ENCODE peak calls at places on chromosomes 5 and 9, in five cellular contexts. G, S, T, K and Z are unnamed samples.

GRCh38 chr5:137470111-137470920 is 28.8 kb downstream of the SPOCK1 start:
- DNase-seq in G (no peak), S (no peak), T (no peak), K (no peak), Z (no peak)

GRCh38 chr5:39517800-39518199 is 93.0 kb upstream of the DAB2 start:
- DNase-seq in G (no peak), S (no peak), T (no peak), K (no peak), Z (no peak)

GRCh38 chr5:169099801-169100734 is 200.9 kb downstream of the SLIT3 start:
- DNase-seq in G (no peak), S (no peak), T (no peak), K (no peak), Z (no peak)

GRCh38 chr9:91138760-91139159 is 223.0 kb downstream of the AUH start:
- DNase-seq in G (no peak), S (peak; percentile 54), T (no peak), K (no peak), Z (no peak)

GRCh38 chr9:134178781-134179551 is 14.6 kb upstream of the RNU6ATAC start:
- DNase-seq in G (peak; percentile 9), S (no peak), T (no peak), K (no peak), Z (peak; percentile 7)

GRCh38 chr5:154653764-154654483 is 101.3 kb upstream of the LARP1 start:
- DNase-seq in G (no peak), S (no peak), T (no peak), K (peak; percentile 99), Z (no peak)

GRCh38 chr9:7756088-7756487 is 43.5 kb downstream of the DMAC1 start:
- DNase-seq in G (peak; percentile 2), S (no peak), T (peak; percentile 55), K (no peak), Z (peak; percentile 7)

GRCh38 chr9:116646661-116647514 is 40.2 kb upstream of the TRIM32 start:
- DNase-seq in G (no peak), S (peak; percentile 37), T (no peak), K (peak; percentile 9), Z (no peak)

GRCh38 chr9:101388507-101388993 is 3.7 kb upstream of the BAAT start:
- DNase-seq in G (no peak), S (peak; percentile 73), T (no peak), K (no peak), Z (no peak)

GRCh38 chr5:24747327-24747726 is 102.5 kb upstream of the CDH10 start:
- DNase-seq in G (no peak), S (no peak), T (no peak), K (no peak), Z (no peak)

GRCh38 chr5:62521319-62521718 is 57.3 kb upstream of the LRRC70 start:
- DNase-seq in G (no peak), S (no peak), T (no peak), K (no peak), Z (no peak)

GRCh38 chr5:119743927-119744326 is 114.6 kb downstream of the FAM170A start:
- DNase-seq in G (no peak), S (peak; percentile 33), T (peak; percentile 48), K (peak; percentile 28), Z (peak; percentile 21)

GRCh38 chr5:126811515-126812198 is 34.7 kb downstream of the LMNB1 start:
- DNase-seq in G (no peak), S (no peak), T (no peak), K (no peak), Z (no peak)

GRCh38 chr5:10456583-10457562 is 15.2 kb downstream of the ROPN1L start:
- DNase-seq in G (no peak), S (no peak), T (no peak), K (no peak), Z (no peak)

GRCh38 chr9:128486201-128486600 is 18.3 kb upstream of the GLE1 start:
- DNase-seq in G (no peak), S (no peak), T (no peak), K (no peak), Z (no peak)

GRCh38 chr5:82277613-82277986 is 554 bp downstream of the RPS23 start:
- DNase-seq in G (no peak), S (no peak), T (no peak), K (no peak), Z (no peak)

GRCh38 chr5:142866563-142867275 is 96.5 kb downstream of the ARHGAP26 start:
- DNase-seq in G (peak; percentile 27), S (peak; percentile 74), T (peak; percentile 26), K (peak; percentile 59), Z (peak; percentile 56)

GRCh38 chr5:50340757-50341156 is 100.3 kb downstream of the EMB start:
- DNase-seq in G (no peak), S (no peak), T (no peak), K (no peak), Z (no peak)

GRCh38 chr9:32500768-32501167 is 25.2 kb downstream of the RIGI start:
- DNase-seq in G (no peak), S (peak; percentile 12), T (no peak), K (no peak), Z (no peak)

GRCh38 chr5:51172853-51173635 is 210.2 kb upstream of the ISL1 start:
- DNase-seq in G (no peak), S (no peak), T (no peak), K (no peak), Z (no peak)

GRCh38 chr5:150103678-150104549 is 17.6 kb upstream of the CSF1R start:
- DNase-seq in G (no peak), S (no peak), T (no peak), K (no peak), Z (no peak)

GRCh38 chr5:136020383-136021015 is 8.3 kb upstream of the TGFBI start:
- DNase-seq in G (no peak), S (peak; percentile 39), T (no peak), K (peak; percentile 10), Z (no peak)

GRCh38 chr9:88303785-88304495 is 84.3 kb upstream of the SPIN1 start:
- DNase-seq in G (peak; percentile 31), S (no peak), T (peak; percentile 23), K (no peak), Z (no peak)

GRCh38 chr9:128120741-128121465 is 6.6 kb downstream of the PTGES2 start:
- DNase-seq in G (no peak), S (no peak), T (no peak), K (no peak), Z (no peak)

GRCh38 chr9:126482361-126483044 is 131.2 kb upstream of the LMX1B start:
- DNase-seq in G (no peak), S (no peak), T (no peak), K (peak; percentile 36), Z (no peak)

GRCh38 chr9:20526500-20527319 is 95.6 kb downstream of the MLLT3 start:
- DNase-seq in G (no peak), S (peak; percentile 17), T (peak; percentile 28), K (no peak), Z (no peak)

GRCh38 chr5:172115541-172115982 is 72.5 kb downstream of the STK10 start:
- DNase-seq in G (no peak), S (no peak), T (no peak), K (no peak), Z (no peak)

GRCh38 chr5:172113036-172113435 is 75.0 kb downstream of the STK10 start:
- DNase-seq in G (no peak), S (no peak), T (peak; percentile 68), K (no peak), Z (no peak)

GRCh38 chr5:172110921-172111873 is 76.8 kb downstream of the STK10 start:
- DNase-seq in G (peak; percentile 73), S (no peak), T (peak; percentile 93), K (peak; percentile 37), Z (peak; percentile 63)

GRCh38 chr5:172117977-172118701 is 69.9 kb downstream of the STK10 start:
- DNase-seq in G (no peak), S (no peak), T (no peak), K (no peak), Z (no peak)

DNA sequence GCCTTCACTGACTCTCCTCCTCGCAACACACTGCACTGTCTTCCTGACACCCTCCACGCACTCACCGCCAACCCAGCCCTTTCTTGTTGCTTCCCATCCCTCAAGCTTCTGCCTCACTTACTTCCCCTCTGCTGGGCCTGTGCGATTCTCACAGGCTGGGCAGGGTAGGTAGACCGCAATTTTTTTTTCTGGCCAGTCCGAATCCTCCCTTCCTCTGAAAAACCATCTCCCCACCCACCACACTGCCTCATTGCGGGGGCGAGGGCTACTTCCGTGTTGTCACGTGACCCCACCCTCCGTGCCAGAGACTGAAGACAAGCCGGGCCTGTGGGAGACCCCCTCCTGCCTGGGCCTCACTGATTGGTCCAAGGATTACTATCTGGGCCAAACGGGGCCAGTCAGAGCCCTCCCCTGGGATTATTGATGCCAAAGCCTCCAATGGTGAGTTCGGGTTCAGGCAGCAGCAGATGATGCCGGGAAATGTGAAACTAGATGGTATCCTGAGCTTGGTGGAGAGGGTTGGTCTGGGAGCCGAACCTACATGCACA is 73.1 kb downstream of the STK10 start:
- DNase-seq in G (peak; percentile 76), S (no peak), T (peak; percentile 93), K (no peak), Z (peak; percentile 81)
- TF ChIP-seq TAF1 in G (peak; percentile 65), S (no peak), T (peak; percentile 83), K (no peak), Z (peak; percentile 86)

GRCh38 chr9:14198544-14199510 is 115.1 kb downstream of the NFIB start:
- DNase-seq in G (no peak), S (no peak), T (no peak), K (no peak), Z (no peak)
- TF ChIP-seq POLR2AphosphoS5 in G (no peak), S (no peak), T (no peak), K (no peak), Z (no peak)

DNA sequence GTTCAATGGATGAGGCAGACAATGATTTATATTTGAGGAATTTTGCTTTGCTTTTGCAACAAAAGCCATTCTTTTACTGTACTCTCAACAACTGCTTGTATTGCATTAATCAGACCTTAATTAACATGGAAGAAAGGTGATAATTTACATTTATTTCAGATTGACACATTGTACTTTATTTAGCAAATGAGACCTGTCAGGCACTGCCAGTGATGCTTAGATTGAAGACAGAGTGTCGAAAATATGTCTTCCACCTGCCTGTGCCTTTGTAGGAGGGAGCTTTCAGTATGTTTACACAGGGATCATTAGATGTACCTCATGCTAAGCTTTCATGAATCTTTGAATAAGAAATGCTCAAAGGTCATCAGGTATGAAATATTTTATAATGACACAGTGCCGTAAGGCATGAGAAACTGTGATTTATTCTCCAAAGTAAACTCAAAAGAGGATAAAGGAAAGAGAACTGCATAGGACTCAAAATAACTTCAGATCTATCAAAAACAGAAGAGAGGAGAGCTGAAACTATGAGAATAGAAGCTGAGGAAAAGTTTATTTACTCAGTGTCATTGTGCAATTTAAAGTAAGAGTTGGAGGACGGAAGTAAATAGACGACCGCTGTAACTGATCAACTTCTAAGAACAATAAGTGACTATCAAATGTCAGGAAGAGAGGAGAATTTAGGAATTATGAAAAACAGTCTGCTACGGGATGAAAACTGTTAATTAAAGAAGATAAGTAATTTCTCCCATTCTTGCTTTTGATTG is 36.8 kb upstream of the IZUMO3 start:
- DNase-seq in G (no peak), S (no peak), T (no peak), K (no peak), Z (no peak)
- TF ChIP-seq TAF1 in G (no peak), S (no peak), T (no peak), K (no peak), Z (no peak)

GRCh38 chr9:82299870-82300269 is 311.3 kb downstream of the SPATA31D1 start:
- DNase-seq in G (no peak), S (no peak), T (no peak), K (no peak), Z (no peak)

DNA sequence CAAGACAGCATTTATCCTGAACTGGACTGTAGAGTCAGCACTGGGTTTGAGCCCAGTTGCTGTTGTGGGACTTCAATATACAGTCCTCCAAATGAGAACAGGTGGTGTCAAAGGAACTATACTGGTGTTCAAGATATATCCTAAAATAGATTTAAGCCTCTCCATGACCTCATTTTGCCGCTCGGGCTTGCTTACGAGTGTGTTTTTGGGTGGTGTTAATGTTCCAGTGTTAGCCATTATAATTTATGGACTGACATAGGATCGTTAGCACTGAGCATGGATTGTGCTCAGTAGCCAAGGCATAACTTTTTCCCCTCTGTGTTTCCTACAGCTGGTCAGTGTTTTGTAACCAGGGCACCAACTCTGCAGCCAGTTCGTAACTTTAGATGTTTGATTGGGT is 306.6 kb downstream of the SPATA31D1 start:
- DNase-seq in G (no peak), S (no peak), T (no peak), K (no peak), Z (no peak)
- TF ChIP-seq POLR2AphosphoS5 in G (no peak), S (no peak), T (no peak), K (no peak), Z (no peak)